ENCODE peak calls at places on chromosomes 7 and 10, in eight cellular contexts. B is pancreas; E is iPS DF 6.9; O is aorta; D is right lobe of liver; F is body of pancreas; G is A549; M is CD8-positive, alpha-beta memory T cell. Y is an unnamed sample.
A peak's percentile ranks its signal among the peaks of the same experiment; 100 is the strongest.

GRCh38 chr7:151735854-151736402 is 141.0 kb downstream of the PRKAG2 start:
- DNase-seq in B (no peak), E (no peak), O (peak; percentile 42), D (peak; percentile 54), F (no peak), G (no peak), M (no peak), Y (no peak)

GRCh38 chr10:112962343-112962742 is 12.3 kb downstream of the TCF7L2 start:
- DNase-seq in B (no peak), E (no peak), O (no peak), D (no peak), F (no peak), G (no peak), M (no peak), Y (no peak)

GRCh38 chr10:66927271-66927950 is 1.6 kb downstream of the LRRTM3 start:
- DNase-seq in B (no peak), E (no peak), O (no peak), D (no peak), F (no peak), G (no peak), M (no peak), Y (no peak)

GRCh38 chr7:39589323-39590111 is 23.3 kb downstream of the YAE1 start:
- DNase-seq in B (peak; percentile 26), E (peak; percentile 18), O (no peak), D (no peak), F (no peak), G (peak; percentile 47), M (peak; percentile 82), Y (peak; percentile 50)

GRCh38 chr10:12483996-12484944 is 134.9 kb downstream of the CAMK1D start:
- DNase-seq in B (no peak), E (no peak), O (no peak), D (no peak), F (no peak), G (no peak), M (no peak), Y (no peak)

GRCh38 chr10:29130190-29130673 is 158.6 kb upstream of the LYZL1 start:
- DNase-seq in B (no peak), E (no peak), O (no peak), D (no peak), F (no peak), G (peak; percentile 69), M (no peak), Y (no peak)

GRCh38 chr10:131084791-131085585 is 226.5 kb downstream of the TCERG1L start:
- DNase-seq in B (no peak), E (no peak), O (no peak), D (no peak), F (no peak), G (no peak), M (no peak), Y (no peak)

GRCh38 chr10:62050941-62051433 is 149.5 kb downstream of the ARID5B start:
- DNase-seq in B (no peak), E (no peak), O (peak; percentile 67), D (no peak), F (peak; percentile 24), G (peak; percentile 81), M (peak; percentile 83), Y (peak; percentile 71)

GRCh38 chr7:118184392-118184899 is 482 bp downstream of the LSM8 start:
- DNase-seq in B (no peak), E (no peak), O (no peak), D (no peak), F (no peak), G (no peak), M (no peak), Y (no peak)

GRCh38 chr7:151168022-151168786 is 710 bp upstream of the GBX1 start:
- DNase-seq in B (no peak), E (no peak), O (peak; percentile 54), D (no peak), F (peak; percentile 33), G (peak; percentile 47), M (peak; percentile 69), Y (peak; percentile 56)

DNA sequence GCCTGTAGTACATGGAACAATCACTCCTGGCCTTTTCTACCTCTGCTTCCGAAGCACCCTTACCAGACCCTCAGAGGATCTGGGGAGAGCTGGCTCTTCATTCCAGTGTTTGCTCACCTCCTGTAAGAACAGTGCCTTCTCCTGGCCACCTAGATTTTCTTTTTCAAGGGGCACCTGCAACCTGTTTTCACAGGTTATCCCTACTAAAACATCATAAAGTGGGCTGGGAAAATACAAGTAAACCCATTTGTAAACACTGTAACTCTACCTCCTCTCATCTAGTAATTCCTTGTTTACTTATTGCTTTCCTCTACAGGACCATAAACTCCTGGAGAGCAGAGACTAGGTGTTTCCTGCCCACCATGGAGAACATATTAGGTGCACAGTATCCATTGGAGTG is 1.1 kb downstream of the PIK3AP1 start:
- DNase-seq in B (no peak), E (no peak), O (no peak), D (no peak), F (peak; percentile 19), G (no peak), M (no peak), Y (no peak)
- H3K4me1 ChIP-seq in B (peaks cover 25% of the 10 kb centered on the region), E (peaks cover 1% of the 10 kb centered on the region), O (no peaks in the 10 kb centered on the region), D (no peaks in the 10 kb centered on the region), F (peaks cover 56% of the 10 kb centered on the region), G (no peaks in the 10 kb centered on the region), M (peaks cover 9% of the 10 kb centered on the region), Y (peaks cover 15% of the 10 kb centered on the region)

DNA sequence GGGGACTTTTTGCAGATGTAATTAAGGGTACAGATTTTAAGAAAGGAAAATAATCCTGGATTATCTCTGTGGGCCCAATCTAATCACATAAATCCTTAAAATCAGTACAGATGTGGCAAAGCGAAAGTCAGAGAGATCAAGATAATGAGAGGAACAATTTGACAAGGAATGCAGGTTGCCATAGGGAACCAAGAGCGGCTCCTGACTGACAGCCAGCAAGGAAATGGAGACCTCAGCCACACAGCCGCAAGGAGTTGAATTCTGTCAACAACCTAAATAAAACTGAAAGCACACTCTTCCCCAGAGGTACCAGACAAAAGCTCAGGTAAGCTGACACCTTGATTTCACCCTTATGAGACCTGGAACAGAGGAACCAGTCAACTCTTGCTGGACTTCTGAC is 3.4 kb upstream of the PNPLA8 start:
- DNase-seq in B (no peak), E (no peak), O (no peak), D (no peak), F (peak; percentile 12), G (no peak), M (no peak), Y (no peak)
- H3K27ac ChIP-seq in B (no peak overlapping the region), E (no peak overlapping the region), O (no peak overlapping the region), D (no peak overlapping the region), F (no peak overlapping the region), G (no peak overlapping the region), M (no peak overlapping the region), Y (no peak overlapping the region)

DNA sequence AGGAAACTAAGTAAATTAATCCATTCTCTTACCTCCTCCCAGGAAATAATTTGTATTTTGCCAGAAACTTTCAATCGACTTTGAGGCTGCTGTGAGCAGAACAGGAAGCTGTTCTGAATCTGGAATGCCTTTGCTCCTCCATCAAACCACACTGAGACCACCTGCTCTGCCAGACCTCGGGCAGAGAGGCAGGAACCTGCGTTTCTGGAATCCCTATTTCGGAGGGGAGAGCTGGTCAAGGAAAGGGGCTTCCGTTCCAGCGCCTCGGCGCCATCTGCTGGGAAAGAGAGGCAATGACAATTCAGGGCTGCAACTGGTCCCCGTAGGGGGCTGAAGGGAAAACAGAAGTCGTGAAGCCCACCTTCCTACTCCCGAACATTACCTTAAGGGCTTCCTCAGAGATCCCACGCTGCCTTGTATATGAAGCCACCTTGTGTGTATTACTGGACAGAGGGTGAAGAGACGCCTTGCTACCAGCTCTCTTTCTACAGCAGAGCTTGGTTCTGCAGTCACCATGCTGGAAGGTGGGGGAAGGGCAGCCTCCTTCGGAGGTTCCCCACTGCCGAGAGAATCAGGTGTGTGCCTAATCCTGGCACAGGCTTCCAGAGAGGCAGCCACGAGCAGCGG is 31.2 kb downstream of the ZNF467 start:
- DNase-seq in B (peak; percentile 66), E (peak; percentile 80), O (peak; percentile 75), D (no peak), F (peak; percentile 69), G (peak; percentile 62), M (peak; percentile 72), Y (peak; percentile 47)
- H3K4me3 ChIP-seq in B (peak overlapping the region; percentile 11), E (peak overlapping the region; percentile 40), O (peak overlapping the region; percentile 36), D (peak overlapping the region; percentile 10), F (no peak overlapping the region), G (peak overlapping the region; percentile 44), M (peak overlapping the region; percentile 43), Y (peak overlapping the region; percentile 17)

DNA sequence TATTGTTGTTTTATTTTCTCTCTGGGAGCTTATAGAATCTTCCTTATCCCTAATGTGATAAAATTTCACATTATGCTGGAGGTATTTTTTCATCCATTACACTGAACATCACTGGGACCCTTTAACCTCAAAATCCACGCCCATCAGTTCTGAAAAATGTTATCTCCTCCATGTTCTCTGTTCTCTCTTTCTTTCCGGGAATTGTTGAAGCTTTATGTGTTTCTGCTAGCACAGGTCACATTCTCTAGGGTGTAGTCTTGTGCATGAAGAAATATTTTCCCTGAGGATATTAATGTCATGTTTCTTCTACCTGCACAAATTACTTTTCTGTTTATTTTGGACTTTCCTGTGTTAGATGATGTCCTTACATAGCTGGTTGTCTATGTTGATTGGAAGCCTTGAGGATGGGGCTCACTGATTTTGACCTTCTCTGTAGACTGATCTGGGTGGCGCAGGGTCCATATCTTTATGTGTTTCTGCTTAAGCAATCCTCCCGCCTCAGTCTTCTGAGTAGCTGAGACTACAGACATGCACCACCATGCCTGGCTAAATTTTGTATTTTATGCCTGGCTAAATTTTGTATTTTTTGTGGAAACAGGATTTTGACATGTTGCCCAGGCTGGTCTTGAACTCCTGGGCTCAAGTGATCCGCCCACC is 31.4 kb upstream of the IL6 start:
- DNase-seq in B (no peak), E (no peak), O (no peak), D (no peak), F (no peak), G (no peak), M (no peak), Y (no peak)
- H3K4me1 ChIP-seq in B (no peaks in the 10 kb centered on the region), E (peaks cover 2% of the 10 kb centered on the region), O (no peaks in the 10 kb centered on the region), D (no peaks in the 10 kb centered on the region), F (no peaks in the 10 kb centered on the region), G (no peaks in the 10 kb centered on the region), M (peaks cover 43% of the 10 kb centered on the region), Y (peaks cover 6% of the 10 kb centered on the region)

GRCh38 chr10:95558593-95559320 is 2.4 kb downstream of the SORBS1 start:
- DNase-seq in B (no peak), E (no peak), O (no peak), D (no peak), F (no peak), G (no peak), M (no peak), Y (no peak)

GRCh38 chr10:95562326-95562725 is 1.2 kb upstream of the SORBS1 start:
- DNase-seq in B (no peak), E (no peak), O (no peak), D (no peak), F (no peak), G (no peak), M (no peak), Y (no peak)

GRCh38 chr10:95559466-95559865 is 1.7 kb downstream of the SORBS1 start:
- DNase-seq in B (no peak), E (no peak), O (peak; percentile 56), D (no peak), F (no peak), G (no peak), M (no peak), Y (no peak)

GRCh38 chr10:95561200-95562177 is at the start of gene SORBS1:
- DNase-seq in B (peak; percentile 96), E (peak; percentile 85), O (peak; percentile 98), D (peak; percentile 98), F (peak; percentile 98), G (peak; percentile 89), M (peak; percentile 91), Y (peak; percentile 93)

GRCh38 chr10:95560288-95561199 is 627 bp downstream of the SORBS1 start:
- DNase-seq in B (peak; percentile 70), E (no peak), O (peak; percentile 63), D (peak; percentile 73), F (peak; percentile 62), G (no peak), M (peak; percentile 73), Y (peak; percentile 24)
- H3K27ac ChIP-seq in B (peak overlapping the region; percentile 81), E (no peak overlapping the region), O (peak overlapping the region; percentile 95), D (peak overlapping the region; percentile 95), F (peak overlapping the region; percentile 91), G (peak overlapping the region; percentile 62), M (peak overlapping the region; percentile 59), Y (no peak overlapping the region)

GRCh38 chr7:101547916-101548599 is 81.0 kb downstream of the MYL10 start:
- DNase-seq in B (no peak), E (no peak), O (peak; percentile 27), D (peak; percentile 32), F (no peak), G (no peak), M (peak; percentile 40), Y (no peak)
- H3K4me3 ChIP-seq in B (no peak overlapping the region), E (no peak overlapping the region), O (no peak overlapping the region), D (no peak overlapping the region), F (no peak overlapping the region), G (no peak overlapping the region), M (no peak overlapping the region), Y (no peak overlapping the region)

Y was measured in CD4-positive, CD25-positive, alpha-beta regulatory T cell.